ENCODE peak calls at places on chromosomes 2 and 18, in four cellular contexts. One of them, this sample, is unnamed.
A peak's percentile ranks its signal among the peaks of the same experiment; 100 is the strongest.

GRCh38 chr2:134333646-134334189 is 79.8 kb downstream of the MGAT5 start:
- DNase-seq in K562: no peak
- DNase-seq in HepG2: no peak
- DNase-seq in SK-N-SH: no peak
- DNase-seq in this sample: no peak

GRCh38 chr2:223613017-223613950 is 11.1 kb upstream of the SCG2 start:
- DNase-seq in HepG2: peak; percentile 45
- DNase-seq in K562: peak; percentile 65
- DNase-seq in SK-N-SH: peak; percentile 69
- DNase-seq in this sample: peak; percentile 89

GRCh38 chr2:215613265-215613664 is 177.4 kb upstream of the FN1 start:
- DNase-seq in HepG2: no peak
- DNase-seq in K562: no peak
- DNase-seq in SK-N-SH: no peak
- DNase-seq in this sample: no peak

GRCh38 chr2:70608373-70608772 is 54.7 kb upstream of the TGFA start:
- DNase-seq in K562: no peak
- DNase-seq in SK-N-SH: no peak
- DNase-seq in HepG2: no peak
- DNase-seq in this sample: no peak

GRCh38 chr2:124810132-124810531 is 785.0 kb downstream of the CNTNAP5 start:
- DNase-seq in K562: no peak
- DNase-seq in HepG2: peak; percentile 60
- DNase-seq in SK-N-SH: peak; percentile 9
- DNase-seq in this sample: no peak

GRCh38 chr2:113164234-113164929 is 9.4 kb upstream of the PSD4 start:
- DNase-seq in K562: peak; percentile 49
- DNase-seq in HepG2: no peak
- DNase-seq in SK-N-SH: no peak
- DNase-seq in this sample: no peak

GRCh38 chr2:202069189-202070050 is 3.6 kb upstream of the KIAA2012 start:
- DNase-seq in SK-N-SH: no peak
- DNase-seq in HepG2: no peak
- DNase-seq in K562: peak; percentile 72
- DNase-seq in this sample: no peak

GRCh38 chr2:121539722-121540469 is 9.2 kb downstream of the RNU4ATAC start:
- DNase-seq in K562: no peak
- DNase-seq in HepG2: no peak
- DNase-seq in SK-N-SH: no peak
- DNase-seq in this sample: no peak

GRCh38 chr2:177201919-177202346 is 10.7 kb upstream of the HNRNPA3 start:
- DNase-seq in SK-N-SH: no peak
- DNase-seq in HepG2: peak; percentile 30
- DNase-seq in K562: no peak
- DNase-seq in this sample: no peak

GRCh38 chr18:79818036-79818435 is 20.3 kb downstream of the KCNG2 start:
- DNase-seq in SK-N-SH: no peak
- DNase-seq in HepG2: no peak
- DNase-seq in K562: no peak
- DNase-seq in this sample: no peak

GRCh38 chr2:36538345-36538744 is 59.6 kb downstream of the FEZ2 start:
- DNase-seq in K562: peak; percentile 36
- DNase-seq in HepG2: no peak
- DNase-seq in SK-N-SH: peak; percentile 33
- DNase-seq in this sample: no peak

DNA sequence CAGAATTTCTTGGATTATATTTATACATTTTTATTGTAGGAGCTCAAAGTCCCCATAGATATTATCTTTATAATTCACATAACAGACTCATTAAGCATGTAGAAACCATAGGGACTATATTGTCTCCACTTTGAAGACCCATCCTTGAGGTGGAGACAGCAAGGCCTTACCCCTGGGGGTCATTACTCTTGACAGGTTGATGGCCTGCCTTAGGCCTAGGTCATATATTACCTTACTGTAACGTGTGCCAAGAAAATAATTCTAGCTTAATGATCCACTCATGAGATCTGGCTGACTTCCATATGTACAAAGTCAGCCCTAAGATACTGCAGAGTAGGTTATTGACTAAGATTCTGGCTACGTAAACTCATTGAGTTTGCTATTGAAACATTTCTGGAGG is 65.4 kb upstream of the GLS start:
- DNase-seq in HepG2: no peak
- DNase-seq in SK-N-SH: no peak
- DNase-seq in K562: no peak
- DNase-seq in this sample: no peak
- TF ChIP-seq YY1 in HepG2: no peak
- TF ChIP-seq YY1 in SK-N-SH: no peak
- TF ChIP-seq YY1 in K562: no peak
- TF ChIP-seq YY1 in this sample: no peak

DNA sequence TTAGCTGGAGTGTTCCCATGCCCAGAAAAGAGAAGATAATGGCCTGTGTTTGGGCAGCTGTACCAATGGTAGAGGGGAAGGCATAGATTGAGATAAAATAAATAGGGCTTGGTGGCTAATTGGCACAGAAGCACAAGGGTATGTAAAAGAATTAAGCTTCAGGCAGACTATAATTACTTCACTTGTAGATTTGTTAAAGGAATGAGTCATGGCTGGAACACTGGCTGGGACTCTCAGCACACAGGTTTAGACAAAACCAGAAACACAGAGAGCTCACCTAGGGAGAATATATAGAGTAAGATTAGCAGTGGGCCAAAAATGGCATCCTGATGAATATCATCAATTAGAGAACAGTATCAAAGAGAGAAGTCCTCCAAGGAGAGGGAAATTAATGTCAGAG is 198.3 kb upstream of the FIGN start:
- DNase-seq in SK-N-SH: no peak
- DNase-seq in HepG2: no peak
- DNase-seq in K562: no peak
- DNase-seq in this sample: no peak
- H3K27ac ChIP-seq in SK-N-SH: no peak overlapping the region
- H3K27ac ChIP-seq in HepG2: no peak overlapping the region
- H3K27ac ChIP-seq in K562: no peak overlapping the region
- H3K27ac ChIP-seq in this sample: no peak overlapping the region

DNA sequence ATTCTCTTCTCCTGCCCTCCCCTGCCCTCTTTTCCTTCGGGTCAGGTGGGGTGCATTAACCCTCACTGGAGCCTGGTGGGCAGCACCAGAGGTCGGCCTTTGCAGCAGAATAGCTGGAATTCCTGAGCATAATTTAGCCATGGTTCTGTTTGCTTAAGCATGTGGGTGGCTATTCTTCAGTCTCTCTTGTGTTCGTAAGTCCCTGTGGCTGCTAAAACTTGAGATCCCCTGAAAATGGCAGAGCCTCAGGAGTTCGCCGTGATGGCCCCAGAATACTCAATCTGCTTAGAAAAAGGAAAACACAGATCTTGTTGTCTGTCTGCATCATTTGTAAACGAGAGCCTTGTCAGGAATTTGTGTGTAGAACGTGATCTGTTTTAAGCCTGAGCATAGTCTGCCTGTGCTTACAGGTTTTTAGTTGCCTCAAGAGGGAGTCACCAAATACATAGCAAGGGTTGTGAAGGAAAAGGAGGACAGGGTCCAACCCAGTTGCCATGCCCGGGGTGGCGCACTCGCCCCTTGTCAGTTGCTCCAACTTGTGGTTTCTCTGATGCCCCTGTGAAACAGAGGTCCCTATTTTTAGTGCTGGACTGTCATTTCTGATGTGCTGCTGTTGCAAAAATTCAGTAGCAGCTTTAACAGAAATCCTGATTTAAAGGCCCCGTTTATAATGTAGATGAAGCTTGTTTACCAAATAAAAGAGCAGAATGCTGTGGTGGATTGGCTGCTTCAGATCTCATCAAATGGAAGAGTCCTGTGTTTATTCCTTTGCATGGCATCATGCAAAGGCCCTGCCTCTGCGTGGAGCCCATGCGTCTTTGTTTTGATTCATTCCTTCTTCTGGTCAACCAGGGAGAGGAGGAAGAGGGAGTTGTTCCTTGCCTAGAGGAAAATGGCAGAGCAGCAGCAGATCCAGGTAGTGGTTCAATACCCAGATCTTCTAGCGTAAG is 74.8 kb downstream of the WDSUB1 start:
- DNase-seq in K562: no peak
- DNase-seq in SK-N-SH: no peak
- DNase-seq in HepG2: peak; percentile 67
- DNase-seq in this sample: no peak
- TF ChIP-seq YY1 in K562: no peak
- TF ChIP-seq YY1 in SK-N-SH: no peak
- TF ChIP-seq YY1 in HepG2: no peak
- TF ChIP-seq YY1 in this sample: no peak

DNA sequence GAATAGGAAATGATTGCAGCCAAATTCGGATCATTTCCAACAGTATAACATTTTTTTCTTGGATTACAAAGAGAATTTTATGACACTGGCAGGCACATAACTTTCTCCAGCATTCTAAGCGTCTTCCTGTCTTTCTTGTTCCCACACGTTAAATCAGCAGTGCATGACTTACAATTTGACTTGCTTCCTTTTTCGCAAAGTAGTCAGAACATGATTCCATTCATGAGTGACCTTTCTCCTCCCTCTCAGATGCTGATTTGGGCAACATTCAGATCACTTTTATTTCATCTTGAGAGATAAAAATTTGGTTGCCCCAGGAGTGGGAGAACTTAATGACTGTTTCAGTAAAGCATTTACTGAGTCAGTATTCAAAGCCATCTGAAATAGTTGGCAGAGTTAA is 858.7 kb upstream of the ACVR2A start:
- DNase-seq in HepG2: no peak
- DNase-seq in SK-N-SH: no peak
- DNase-seq in K562: no peak
- DNase-seq in this sample: no peak
- H3K27ac ChIP-seq in HepG2: no peak overlapping the region
- H3K27ac ChIP-seq in SK-N-SH: peak overlapping the region; percentile 62
- H3K27ac ChIP-seq in K562: no peak overlapping the region
- H3K27ac ChIP-seq in this sample: no peak overlapping the region

DNA sequence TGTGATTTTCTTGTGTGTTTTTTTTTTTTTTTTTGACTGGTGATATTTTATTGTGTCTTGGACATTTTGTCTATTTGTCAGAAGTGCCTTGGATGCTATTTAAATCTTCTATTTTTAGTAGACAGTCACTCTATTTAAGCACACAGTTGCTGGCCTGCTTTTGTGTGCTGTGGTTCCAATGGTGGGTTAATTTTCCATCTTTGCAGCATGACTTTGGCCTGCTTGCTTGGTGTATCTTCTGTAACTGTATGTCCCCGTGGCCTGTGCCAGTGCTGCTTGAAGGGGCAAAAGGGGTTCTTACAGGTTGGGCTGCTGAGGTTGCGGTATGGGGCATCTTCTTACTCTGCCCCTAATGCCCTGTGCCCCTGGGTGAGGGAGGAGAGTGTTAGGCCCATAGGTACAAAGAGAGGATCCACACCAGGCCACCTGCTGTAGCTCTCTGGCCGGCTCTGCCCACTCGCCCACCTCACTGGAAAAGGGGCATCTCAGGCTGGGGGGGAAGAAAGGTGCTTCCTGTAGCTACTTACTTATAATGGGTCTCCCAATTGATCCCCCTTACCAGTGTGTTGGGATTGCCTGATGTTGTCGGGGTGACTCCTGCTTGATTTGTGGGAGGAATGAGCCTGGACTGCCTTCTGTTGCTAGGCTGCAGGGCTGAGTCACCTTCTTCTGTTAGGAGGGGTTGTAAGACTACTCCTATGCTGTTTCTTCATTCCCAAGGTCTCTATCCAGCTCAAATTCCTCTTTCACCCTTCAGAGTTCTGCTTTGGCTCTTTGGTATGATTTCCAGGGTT is 490.0 kb upstream of the HS6ST1 start:
- DNase-seq in HepG2: no peak
- DNase-seq in K562: no peak
- DNase-seq in SK-N-SH: no peak
- DNase-seq in this sample: peak; percentile 50
- TF ChIP-seq YY1 in HepG2: no peak
- TF ChIP-seq YY1 in K562: no peak
- TF ChIP-seq YY1 in SK-N-SH: no peak
- TF ChIP-seq YY1 in this sample: no peak

GRCh38 chr2:150624001-150624401 is 136.5 kb upstream of the RND3 start:
- DNase-seq in HepG2: no peak
- DNase-seq in K562: no peak
- DNase-seq in SK-N-SH: peak; percentile 15
- DNase-seq in this sample: no peak
- H3K27ac ChIP-seq in HepG2: no peak overlapping the region
- H3K27ac ChIP-seq in K562: no peak overlapping the region
- H3K27ac ChIP-seq in SK-N-SH: peak overlapping the region; percentile 53
- H3K27ac ChIP-seq in this sample: no peak overlapping the region

DNA sequence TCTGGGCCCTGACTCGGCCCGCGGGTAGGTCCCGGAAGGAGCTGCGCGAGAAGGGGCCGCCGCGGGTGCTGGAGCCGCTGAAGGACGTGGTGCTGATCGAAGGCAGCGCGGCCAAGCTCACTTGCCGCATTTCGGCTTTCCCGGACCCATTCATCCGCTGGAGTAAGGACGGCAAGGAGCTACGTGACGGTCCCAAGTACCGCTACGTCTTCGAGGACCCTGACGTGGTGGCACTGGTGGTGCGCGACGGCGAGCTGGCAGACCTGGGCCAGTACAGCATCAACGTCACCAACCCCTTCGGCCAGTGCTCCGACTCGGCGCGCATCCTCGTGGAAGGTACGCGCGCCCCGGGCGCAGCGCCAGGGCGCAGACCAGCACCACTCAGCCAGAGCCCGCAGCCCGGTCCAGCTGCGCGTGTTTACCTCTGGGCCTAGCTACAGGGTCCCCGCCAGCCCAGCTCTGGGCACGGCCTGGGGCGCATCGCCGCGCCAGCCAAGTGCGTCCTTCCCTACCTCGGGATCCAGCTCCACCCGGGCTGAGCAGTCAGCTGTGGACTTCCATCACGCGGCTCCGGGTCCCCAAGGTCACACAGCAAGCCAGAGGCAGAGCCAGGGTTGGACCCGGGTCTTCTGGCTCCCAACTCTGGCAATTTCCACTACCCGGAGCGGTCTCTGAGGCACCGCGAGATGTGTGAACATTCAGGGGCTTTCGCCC is 1.8 kb upstream of the GMPPA start:
- DNase-seq in HepG2: no peak
- DNase-seq in SK-N-SH: no peak
- DNase-seq in K562: no peak
- DNase-seq in this sample: no peak
- TF ChIP-seq YY1 in HepG2: no peak
- TF ChIP-seq YY1 in SK-N-SH: no peak
- TF ChIP-seq YY1 in K562: no peak
- TF ChIP-seq YY1 in this sample: no peak